ENCODE peak calls at places on chromosomes 3 and 15, in nine cellular contexts. One of them, this sample, is unnamed.

GRCh38 chr15:59794229-59794886 is 105.2 kb upstream of the BNIP2 start:
- DNase-seq in CD8-positive, alpha-beta T cell: no peak
- DNase-seq in T47D: no peak
- DNase-seq in non-pigmented ciliary epithelial cell: no peak
- DNase-seq in NCI-H2029: no peak
- DNase-seq in left cardiac atrium: no peak
- DNase-seq in T follicular helper cell: no peak
- DNase-seq in EL: no peak
- DNase-seq in ELR: no peak
- DNase-seq in this sample: no peak

GRCh38 chr15:93088200-93088980 is 621 bp downstream of the RGMA start:
- DNase-seq in CD8-positive, alpha-beta T cell: no peak
- DNase-seq in T47D: peak; percentile 68
- DNase-seq in non-pigmented ciliary epithelial cell: no peak
- DNase-seq in NCI-H2029: peak; percentile 35
- DNase-seq in left cardiac atrium: no peak
- DNase-seq in T follicular helper cell: no peak
- DNase-seq in EL: peak; percentile 15
- DNase-seq in ELR: no peak
- DNase-seq in this sample: no peak

GRCh38 chr15:68364028-68364659 is 67.8 kb downstream of the ITGA11 start:
- DNase-seq in CD8-positive, alpha-beta T cell: no peak
- DNase-seq in T47D: no peak
- DNase-seq in non-pigmented ciliary epithelial cell: no peak
- DNase-seq in NCI-H2029: no peak
- DNase-seq in left cardiac atrium: peak; percentile 76
- DNase-seq in T follicular helper cell: no peak
- DNase-seq in EL: no peak
- DNase-seq in ELR: no peak
- DNase-seq in this sample: no peak

GRCh38 chr3:31941230-31941632 is 39.8 kb downstream of the OSBPL10 start:
- DNase-seq in CD8-positive, alpha-beta T cell: no peak
- DNase-seq in T47D: no peak
- DNase-seq in non-pigmented ciliary epithelial cell: no peak
- DNase-seq in NCI-H2029: no peak
- DNase-seq in left cardiac atrium: no peak
- DNase-seq in T follicular helper cell: no peak
- DNase-seq in EL: no peak
- DNase-seq in ELR: no peak
- DNase-seq in this sample: no peak

GRCh38 chr15:69885182-69886041 is 212.3 kb downstream of the TLE3 start:
- DNase-seq in CD8-positive, alpha-beta T cell: no peak
- DNase-seq in T47D: no peak
- DNase-seq in non-pigmented ciliary epithelial cell: no peak
- DNase-seq in NCI-H2029: no peak
- DNase-seq in left cardiac atrium: no peak
- DNase-seq in T follicular helper cell: no peak
- DNase-seq in EL: no peak
- DNase-seq in ELR: no peak
- DNase-seq in this sample: no peak

GRCh38 chr3:134347516-134347915 is 26.7 kb downstream of the AMOTL2 start:
- DNase-seq in CD8-positive, alpha-beta T cell: no peak
- DNase-seq in T47D: no peak
- DNase-seq in non-pigmented ciliary epithelial cell: no peak
- DNase-seq in NCI-H2029: no peak
- DNase-seq in left cardiac atrium: peak; percentile 6
- DNase-seq in T follicular helper cell: no peak
- DNase-seq in EL: no peak
- DNase-seq in ELR: no peak
- DNase-seq in this sample: peak; percentile 88

GRCh38 chr3:144458283-144458682 is 486.7 kb downstream of the DIPK2A start:
- DNase-seq in CD8-positive, alpha-beta T cell: no peak
- DNase-seq in T47D: no peak
- DNase-seq in non-pigmented ciliary epithelial cell: no peak
- DNase-seq in NCI-H2029: no peak
- DNase-seq in left cardiac atrium: no peak
- DNase-seq in T follicular helper cell: no peak
- DNase-seq in EL: no peak
- DNase-seq in ELR: no peak
- DNase-seq in this sample: no peak

GRCh38 chr3:131091768-131092167 is 65.1 kb downstream of the NEK11 start:
- DNase-seq in CD8-positive, alpha-beta T cell: no peak
- DNase-seq in T47D: no peak
- DNase-seq in non-pigmented ciliary epithelial cell: no peak
- DNase-seq in NCI-H2029: no peak
- DNase-seq in left cardiac atrium: no peak
- DNase-seq in T follicular helper cell: no peak
- DNase-seq in EL: peak; percentile 25
- DNase-seq in ELR: peak; percentile 27
- DNase-seq in this sample: no peak

GRCh38 chr15:40032125-40032839 is 6.7 kb downstream of the SRP14 start:
- DNase-seq in CD8-positive, alpha-beta T cell: no peak
- DNase-seq in T47D: no peak
- DNase-seq in non-pigmented ciliary epithelial cell: no peak
- DNase-seq in NCI-H2029: no peak
- DNase-seq in left cardiac atrium: no peak
- DNase-seq in T follicular helper cell: no peak
- DNase-seq in EL: no peak
- DNase-seq in ELR: no peak
- DNase-seq in this sample: no peak

GRCh38 chr15:69780981-69781380 is 316.7 kb downstream of the TLE3 start:
- DNase-seq in CD8-positive, alpha-beta T cell: no peak
- DNase-seq in T47D: no peak
- DNase-seq in non-pigmented ciliary epithelial cell: no peak
- DNase-seq in NCI-H2029: no peak
- DNase-seq in left cardiac atrium: no peak
- DNase-seq in T follicular helper cell: no peak
- DNase-seq in EL: peak; percentile 31
- DNase-seq in ELR: peak; percentile 51
- DNase-seq in this sample: no peak

GRCh38 chr3:14393440-14394111 is 8.8 kb upstream of the SLC6A6 start:
- DNase-seq in CD8-positive, alpha-beta T cell: no peak
- DNase-seq in T47D: no peak
- DNase-seq in non-pigmented ciliary epithelial cell: no peak
- DNase-seq in NCI-H2029: no peak
- DNase-seq in left cardiac atrium: no peak
- DNase-seq in T follicular helper cell: no peak
- DNase-seq in EL: peak; percentile 24
- DNase-seq in ELR: no peak
- DNase-seq in this sample: no peak

GRCh38 chr15:51848811-51849210 is 19.4 kb downstream of the TMOD3 start:
- DNase-seq in CD8-positive, alpha-beta T cell: no peak
- DNase-seq in T47D: no peak
- DNase-seq in non-pigmented ciliary epithelial cell: no peak
- DNase-seq in NCI-H2029: no peak
- DNase-seq in left cardiac atrium: no peak
- DNase-seq in T follicular helper cell: no peak
- DNase-seq in EL: no peak
- DNase-seq in ELR: no peak
- DNase-seq in this sample: no peak